ENCODE peak calls at places on chromosomes 13 and 19, in five cellular contexts. F is activated CD4-positive, CD25-positive, alpha-beta regulatory T cell; Z is SK-N-MC; N is stimulated activated CD4-positive, alpha-beta T cell treated with anti-CD3 and anti-CD28 coated beads, TNF-alpha, amount 100 ng/mL, for 4 hours; D is HFF-Myc. I is an unnamed sample.

GRCh38 chr13:106049171-106049570 is 486.3 kb downstream of the EFNB2 start:
- DNase-seq in F (no peak), Z (no peak), N (no peak), D (no peak), I (no peak)

GRCh38 chr19:51664997-51665396 is 18.4 kb upstream of the SIGLEC14 start:
- DNase-seq in N (no peak), Z (no peak), D (no peak), F (no peak), I (no peak)

GRCh38 chr19:10105241-10106099 is 692 bp upstream of the PPAN start:
- DNase-seq in Z (no peak), N (peak; percentile 77), D (no peak), F (peak; percentile 63), I (peak; percentile 31)

GRCh38 chr19:47560999-47561398 is 11.9 kb downstream of the ZNF541 start:
- DNase-seq in F (no peak), Z (no peak), D (no peak), N (no peak), I (no peak)

GRCh38 chr13:20359335-20359734 is 127.2 kb upstream of the GJB6 start:
- DNase-seq in F (no peak), Z (no peak), N (no peak), D (peak; percentile 93), I (no peak)

GRCh38 chr13:31310356-31310755 is 110.6 kb downstream of the B3GLCT start:
- DNase-seq in D (no peak), F (no peak), Z (no peak), N (no peak), I (no peak)

GRCh38 chr13:80755925-80756324 is 415.0 kb upstream of the SPRY2 start:
- DNase-seq in F (no peak), N (no peak), Z (no peak), D (no peak), I (no peak)

GRCh38 chr19:5434970-5435641 is 20.1 kb upstream of the ZNRF4 start:
- DNase-seq in Z (no peak), N (peak; percentile 9), F (no peak), D (peak; percentile 48), I (no peak)

GRCh38 chr13:80303225-80303811 is 37.6 kb downstream of the SPRY2 start:
- DNase-seq in D (no peak), N (no peak), Z (no peak), F (no peak), I (no peak)

GRCh38 chr13:99935772-99936171 is 35.8 kb downstream of the ZIC5 start:
- DNase-seq in N (no peak), F (no peak), Z (no peak), D (no peak), I (no peak)

GRCh38 chr13:96821381-96821780 is 172.9 kb downstream of the OXGR1 start:
- DNase-seq in Z (no peak), D (no peak), N (no peak), F (no peak), I (no peak)

GRCh38 chr13:41075034-41075433 is 13.7 kb downstream of the WBP4 start:
- DNase-seq in D (no peak), F (no peak), Z (no peak), N (no peak), I (no peak)

GRCh38 chr19:56115490-56115889 is 5.6 kb downstream of the ZNF787 start:
- DNase-seq in Z (no peak), D (no peak), N (no peak), F (no peak), I (no peak)

GRCh38 chr13:84563611-84564010 is 681.3 kb upstream of the SLITRK1 start:
- DNase-seq in D (no peak), N (no peak), F (no peak), Z (no peak), I (no peak)